ENCODE peak calls at places on chromosomes 6 and 20, in four cellular contexts. X, L, V and Q are unnamed samples.

GRCh38 chr6:95431637-95432228 is 145.6 kb upstream of the MANEA start:
- DNase-seq in X (peak), L (no peak), V (peak), Q (no peak)

GRCh38 chr6:30394139-30394538 is 49.2 kb downstream of the RPP21 start:
- DNase-seq in X (no peak), L (no peak), V (no peak), Q (no peak)

GRCh38 chr20:51067792-51068191 is 44.9 kb upstream of the KCNG1 start:
- DNase-seq in X (no peak), L (no peak), V (peak), Q (no peak)

GRCh38 chr6:31402324-31403282 is 792 bp upstream of the MICA start:
- DNase-seq in X (no peak), L (no peak), V (peak), Q (no peak)

GRCh38 chr6:3898270-3898994 is 49.3 kb downstream of the FAM50B start:
- DNase-seq in X (no peak), L (no peak), V (no peak), Q (no peak)

GRCh38 chr20:37980383-37980782 is 52.9 kb downstream of the TTI1 start:
- DNase-seq in X (no peak), L (no peak), V (no peak), Q (no peak)

GRCh38 chr20:62364911-62365736 is 2.0 kb downstream of the LAMA5 start:
- DNase-seq in X (no peak), L (peak), V (no peak), Q (peak)

GRCh38 chr6:223763-224162 is 68.5 kb upstream of the DUSP22 start:
- DNase-seq in X (no peak), L (no peak), V (peak), Q (peak)

GRCh38 chr6:38658768-38659167 is 19.0 kb upstream of the BTBD9 start:
- DNase-seq in X (no peak), L (no peak), V (no peak), Q (no peak)

GRCh38 chr6:133704371-133704770 is 184.5 kb upstream of the TCF21 start:
- DNase-seq in X (no peak), L (no peak), V (peak), Q (no peak)

GRCh38 chr6:23329091-23329490 is 759.7 kb downstream of the HDGFL1 start:
- DNase-seq in X (no peak), L (no peak), V (no peak), Q (no peak)

GRCh38 chr6:27617046-27617687 is 144.3 kb upstream of the ZNF184 start:
- DNase-seq in X (peak), L (no peak), V (peak), Q (no peak)

GRCh38 chr6:144216668-144217218 is 66.4 kb downstream of the STX11 start:
- DNase-seq in X (no peak), L (no peak), V (no peak), Q (no peak)

GRCh38 chr6:108121612-108122011 is 44.2 kb upstream of the NR2E1 start:
- DNase-seq in X (no peak), L (no peak), V (no peak), Q (no peak)

GRCh38 chr6:24524801-24525200 is 30.0 kb downstream of the ALDH5A1 start:
- DNase-seq in X (peak), L (no peak), V (peak), Q (no peak)

GRCh38 chr20:38343798-38344701 is 2.2 kb upstream of the LBP start:
- DNase-seq in X (no peak), L (no peak), V (no peak), Q (no peak)

GRCh38 chr6:116370717-116371383 is at the start of gene DSE:
- DNase-seq in X (peak), L (peak), V (peak), Q (peak)

GRCh38 chr6:112717401-112717800 is 370.3 kb downstream of the RFPL4B start:
- DNase-seq in X (no peak), L (no peak), V (peak), Q (no peak)

GRCh38 chr20:59634435-59635005 is 30.2 kb downstream of the PHACTR3 start:
- DNase-seq in X (no peak), L (no peak), V (no peak), Q (peak)

GRCh38 chr6:3226422-3227362 is 761 bp downstream of the TUBB2B start:
- DNase-seq in X (peak), L (no peak), V (peak), Q (no peak)

GRCh38 chr6:168039301-168039700 is 39.7 kb downstream of the FRMD1 start:
- DNase-seq in X (no peak), L (no peak), V (no peak), Q (no peak)

DNA sequence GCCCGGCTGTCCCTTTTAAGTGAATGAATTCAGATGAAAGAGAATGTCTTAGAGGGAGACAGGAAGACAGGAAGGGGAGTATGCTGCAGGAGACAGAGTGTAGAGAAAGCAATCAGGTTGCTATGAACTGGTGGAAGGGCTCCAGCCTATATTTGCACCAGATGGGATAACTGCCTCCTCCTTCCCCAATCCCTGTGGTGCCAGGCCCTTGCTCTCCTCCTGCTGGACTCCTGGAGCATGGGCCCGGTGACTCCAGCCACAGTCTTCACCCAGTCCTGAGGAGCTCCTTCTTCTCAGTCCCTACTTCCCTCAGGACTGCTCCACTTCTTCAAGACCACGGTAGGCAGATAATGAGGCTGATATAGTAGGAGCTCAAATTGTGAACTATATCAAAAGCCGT is 91.8 kb downstream of the TMEM200A start:
- DNase-seq in X (no peak), L (no peak), V (no peak), Q (no peak)
- TF ChIP-seq CTCF in X (no peak), L (no peak), V (peak), Q (no peak)

GRCh38 chr20:5197847-5198650 is 71.2 kb downstream of the CDS2 start:
- DNase-seq in X (no peak), L (no peak), V (no peak), Q (no peak)
- TF ChIP-seq CTCF in X (no peak), L (no peak), V (no peak), Q (no peak)

GRCh38 chr6:44265843-44266233 is 487 bp upstream of the NFKBIE start:
- DNase-seq in X (no peak), L (no peak), V (no peak), Q (no peak)

GRCh38 chr6:44265003-44265842 is at the start of gene NFKBIE:
- DNase-seq in X (peak), L (peak), V (peak), Q (peak)

GRCh38 chr6:44262467-44263356 is 2.6 kb downstream of the NFKBIE start:
- DNase-seq in X (no peak), L (no peak), V (no peak), Q (no peak)

GRCh38 chr6:44263357-44264100 is 1.8 kb downstream of the NFKBIE start:
- DNase-seq in X (peak), L (no peak), V (peak), Q (no peak)

GRCh38 chr6:44264154-44265002 is 973 bp downstream of the NFKBIE start:
- DNase-seq in X (no peak), L (no peak), V (no peak), Q (no peak)
- TF ChIP-seq CTCF in X (no peak), L (no peak), V (no peak), Q (no peak)

GRCh38 chr6:161503570-161503969 is 229.7 kb upstream of the AGPAT4 start:
- DNase-seq in X (no peak), L (no peak), V (no peak), Q (no peak)

GRCh38 chr6:161498881-161499280 is 225.0 kb upstream of the AGPAT4 start:
- DNase-seq in X (no peak), L (no peak), V (no peak), Q (no peak)

GRCh38 chr6:161496941-161497340 is 223.1 kb upstream of the AGPAT4 start:
- DNase-seq in X (no peak), L (no peak), V (no peak), Q (no peak)

GRCh38 chr6:161493731-161494130 is 219.9 kb upstream of the AGPAT4 start:
- DNase-seq in X (no peak), L (no peak), V (no peak), Q (no peak)

GRCh38 chr6:161498359-161498758 is 224.5 kb upstream of the AGPAT4 start:
- DNase-seq in X (peak), L (no peak), V (peak), Q (no peak)
- TF ChIP-seq CTCF in X (no peak), L (no peak), V (peak), Q (peak)

DNA sequence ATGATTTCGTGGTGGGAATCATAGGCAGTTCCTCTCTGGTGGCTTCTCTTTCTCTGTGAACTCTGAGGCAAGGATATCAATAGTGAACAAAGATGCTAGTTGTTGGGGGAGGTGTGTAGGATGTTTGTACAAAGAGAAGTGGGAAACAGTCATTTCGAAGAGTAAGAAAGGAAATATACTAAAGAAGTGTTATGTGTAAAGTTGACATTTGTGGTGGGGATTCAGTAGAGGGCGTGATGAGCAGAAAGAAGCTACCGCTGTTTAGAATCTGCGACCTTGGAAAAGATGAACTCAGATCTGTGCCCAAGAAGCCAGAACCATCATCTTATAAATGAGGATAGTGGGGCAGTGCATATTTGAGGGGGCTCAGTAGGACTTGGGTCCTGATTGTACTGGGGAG is 11.4 kb downstream of the SLC35F1 start:
- DNase-seq in X (no peak), L (no peak), V (no peak), Q (no peak)
- TF ChIP-seq CTCF in X (no peak), L (no peak), V (no peak), Q (no peak)

DNA sequence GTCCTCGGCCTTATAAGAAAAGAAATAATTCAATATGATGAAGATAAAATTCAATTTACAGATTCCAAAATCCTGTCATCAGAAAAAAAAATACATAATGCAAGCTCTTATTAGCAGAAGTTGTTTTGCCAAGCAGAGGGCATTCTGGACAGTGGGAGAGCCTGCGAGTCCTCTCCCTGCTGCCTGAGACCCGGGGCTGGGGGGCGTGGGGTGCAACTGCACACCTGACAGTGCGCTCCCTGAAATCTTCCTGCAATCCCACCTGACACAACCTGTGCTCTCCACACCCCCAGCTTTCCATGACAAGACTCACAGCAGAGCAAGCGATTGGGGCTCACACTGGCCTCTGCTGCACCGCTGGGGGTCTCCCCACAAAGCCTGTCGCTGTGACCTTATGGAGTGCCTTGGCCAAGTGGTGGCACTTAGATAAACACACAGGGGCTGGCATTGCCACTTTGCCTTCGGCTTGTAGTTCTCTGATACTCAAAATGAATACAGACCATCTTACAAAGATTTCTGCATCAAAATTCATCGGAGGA is 130.3 kb upstream of the PDE10A start:
- DNase-seq in X (no peak), L (no peak), V (no peak), Q (no peak)
- TF ChIP-seq CTCF in X (no peak), L (no peak), V (no peak), Q (no peak)

DNA sequence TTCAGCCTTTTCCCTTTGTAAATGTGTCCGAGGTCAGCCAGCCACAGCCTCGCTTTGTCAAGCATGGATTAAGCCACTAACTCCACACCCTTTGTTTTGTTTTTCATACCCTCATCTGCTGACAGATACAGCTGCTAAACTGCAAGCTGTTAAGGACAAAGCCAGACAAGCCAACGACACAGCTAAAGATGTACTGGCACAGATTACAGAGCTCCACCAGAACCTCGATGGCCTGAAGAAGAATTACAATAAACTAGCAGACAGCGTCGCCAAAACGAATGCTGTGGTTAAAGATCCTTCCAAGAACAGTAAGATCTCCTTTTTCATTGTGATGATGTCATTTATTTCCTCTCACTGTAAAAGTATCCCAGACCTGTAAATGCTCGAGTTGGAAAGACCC is 269.3 kb downstream of the ARHGAP18 start:
- DNase-seq in X (no peak), L (no peak), V (peak), Q (no peak)
- TF ChIP-seq CTCF in X (no peak), L (no peak), V (peak), Q (no peak)

DNA sequence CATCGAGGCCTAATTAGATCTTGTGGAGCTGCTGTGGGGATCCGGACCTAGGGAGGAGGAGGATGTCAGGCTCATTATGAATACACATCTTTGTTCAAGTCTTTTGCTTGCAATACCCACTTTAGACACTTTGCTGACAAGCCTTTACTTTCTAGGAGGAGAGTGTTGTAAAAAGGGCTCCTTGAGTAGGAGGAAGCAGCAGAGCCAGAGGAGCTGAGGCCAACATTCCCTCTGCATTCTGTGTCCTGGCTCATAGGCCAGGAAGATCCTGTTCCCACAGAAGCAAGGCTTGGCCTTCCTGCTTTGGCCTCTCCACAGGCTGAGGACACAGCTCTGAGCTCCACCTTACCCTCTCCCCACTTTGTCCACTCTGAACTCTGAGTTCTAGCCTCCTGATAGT is 67.1 kb downstream of the TPD52L1 start:
- DNase-seq in X (no peak), L (peak), V (peak), Q (peak)
- TF ChIP-seq CTCF in X (no peak), L (peak), V (no peak), Q (no peak)